ENCODE peak calls at places on chromosomes 7 and 10, in six cellular contexts. H is lower lobe of right lung, I is MM.1S, T is SJSA1, F is BE2C, G is H9. A is an unnamed sample. For H3K4me1, the result is how much of the 10 kb centered on the place peaks cover.

GRCh38 chr10:111801841-111802240 is 381.7 kb downstream of the GPAM start:
- DNase-seq in T (no peak), G (no peak), F (no peak), H (no peak), I (no peak), A (no peak)

GRCh38 chr10:59666310-59666709 is 43.3 kb downstream of the SLC16A9 start:
- DNase-seq in T (no peak), I (no peak), H (no peak), F (no peak), G (no peak), A (no peak)

GRCh38 chr10:2772135-2772534 is 295.2 kb upstream of the PFKP start:
- DNase-seq in F (no peak), I (no peak), H (no peak), G (no peak), T (no peak), A (no peak)

GRCh38 chr7:94298943-94299342 is 95.8 kb upstream of the COL1A2 start:
- DNase-seq in F (no peak), G (no peak), H (no peak), I (no peak), T (peak), A (no peak)

GRCh38 chr7:51314726-51315125 is 1.9 kb downstream of the COBL start:
- DNase-seq in F (no peak), T (no peak), G (no peak), H (no peak), I (no peak), A (no peak)

GRCh38 chr7:50330701-50331100 is 26.2 kb downstream of the IKZF1 start:
- DNase-seq in I (no peak), F (no peak), G (no peak), H (no peak), T (no peak), A (no peak)

GRCh38 chr7:3027005-3027404 is 16.7 kb downstream of the CARD11 start:
- DNase-seq in I (no peak), F (peak), H (no peak), T (no peak), G (no peak), A (no peak)

GRCh38 chr7:50591480-50592438 is 26.6 kb upstream of the DDC start:
- DNase-seq in T (no peak), H (no peak), I (no peak), F (no peak), G (no peak), A (no peak)

GRCh38 chr10:60903096-60903495 is 40.9 kb downstream of the RHOBTB1 start:
- DNase-seq in I (no peak), T (no peak), G (no peak), F (no peak), H (no peak), A (no peak)

GRCh38 chr10:1044146-1044545 is 4.8 kb downstream of the IDI1 start:
- DNase-seq in G (no peak), H (no peak), T (no peak), F (no peak), I (peak), A (no peak)

GRCh38 chr10:111830360-111830759 is 353.2 kb downstream of the GPAM start:
- DNase-seq in G (no peak), F (no peak), T (no peak), H (no peak), I (no peak), A (no peak)

GRCh38 chr7:136064098-136064497 is 86.9 kb upstream of the MTPN start:
- DNase-seq in F (no peak), I (no peak), H (no peak), T (no peak), G (no peak), A (no peak)

GRCh38 chr10:84563868-84564267 is 235.5 kb downstream of the CCSER2 start:
- DNase-seq in G (no peak), F (no peak), T (no peak), I (no peak), H (no peak), A (no peak)

GRCh38 chr10:43134126-43134905 is 3.9 kb upstream of the CSGALNACT2 start:
- DNase-seq in T (no peak), G (no peak), F (no peak), H (no peak), I (no peak), A (no peak)

GRCh38 chr10:75189266-75190096 is 21.1 kb upstream of the VDAC2 start:
- DNase-seq in F (no peak), I (no peak), H (no peak), G (no peak), T (no peak), A (no peak)

GRCh38 chr10:75233444-75234016 is 2.2 kb downstream of the COMTD1 start:
- DNase-seq in H (no peak), I (no peak), T (peak), G (no peak), F (peak), A (no peak)

GRCh38 chr10:75922435-75922834 is 491.0 kb downstream of the LRMDA start:
- DNase-seq in T (no peak), I (no peak), F (no peak), G (no peak), H (no peak), A (no peak)

GRCh38 chr7:151745090-151745638 is 131.8 kb downstream of the PRKAG2 start:
- DNase-seq in G (no peak), F (no peak), T (peak), I (no peak), H (peak), A (peak)

GRCh38 chr7:116150588-116150987 is 59.8 kb upstream of the TES start:
- DNase-seq in F (no peak), G (no peak), T (no peak), I (peak), H (no peak), A (no peak)

GRCh38 chr10:101011517-101012423 is 12.2 kb downstream of the LZTS2 start:
- DNase-seq in F (no peak), I (no peak), H (no peak), T (no peak), G (peak), A (no peak)

GRCh38 chr7:71883415-71883814 is 528.7 kb downstream of the CALN1 start:
- DNase-seq in I (no peak), G (no peak), F (no peak), H (no peak), T (no peak), A (no peak)

GRCh38 chr10:49182776-49183175 is 5.4 kb downstream of the TMEM273 start:
- DNase-seq in G (no peak), F (no peak), T (no peak), H (no peak), I (no peak), A (no peak)

GRCh38 chr7:154794147-154794780 is 208.7 kb downstream of the PAXIP1 start:
- DNase-seq in I (no peak), F (no peak), T (no peak), G (peak), H (no peak), A (peak)

GRCh38 chr10:72740526-72740925 is 48.6 kb downstream of the MCU start:
- DNase-seq in I (no peak), F (peak), H (no peak), G (no peak), T (no peak), A (peak)

GRCh38 chr10:112752268-112752667 is 197.8 kb upstream of the TCF7L2 start:
- DNase-seq in H (no peak), F (no peak), T (no peak), G (no peak), I (no peak), A (no peak)

GRCh38 chr7:128954830-128955797 is 17.4 kb downstream of the IRF5 start:
- DNase-seq in G (no peak), T (no peak), F (peak), H (no peak), I (peak), A (no peak)

GRCh38 chr7:155694846-155695245 is 50.4 kb downstream of the RBM33 start:
- DNase-seq in G (no peak), I (no peak), F (no peak), H (no peak), T (no peak), A (no peak)

GRCh38 chr7:82050134-82050533 is 280.3 kb upstream of the HGF start:
- DNase-seq in F (no peak), H (no peak), I (no peak), T (peak), G (no peak), A (no peak)

GRCh38 chr10:128631801-128632241 is 505.6 kb upstream of the MKI67 start:
- DNase-seq in F (peak), I (peak), G (no peak), T (no peak), H (no peak), A (no peak)

GRCh38 chr7:83861-84632 is 108.3 kb upstream of the FAM20C start:
- DNase-seq in G (peak), F (no peak), I (no peak), T (no peak), H (no peak), A (no peak)

GRCh38 chr10:77159538-77160110 is 478.0 kb downstream of the KCNMA1 start:
- DNase-seq in H (no peak), I (no peak), G (no peak), T (no peak), F (no peak), A (no peak)

GRCh38 chr10:60466267-60467201 is 76.9 kb upstream of the ANK3 start:
- DNase-seq in H (no peak), F (no peak), I (no peak), G (no peak), T (peak), A (no peak)

GRCh38 chr7:106243893-106244292 is 40.9 kb downstream of the NAMPT start:
- DNase-seq in H (no peak), T (no peak), F (no peak), I (no peak), G (no peak), A (no peak)

GRCh38 chr7:37694208-37695080 is 10.9 kb downstream of the GPR141 start:
- DNase-seq in H (peak), G (no peak), T (no peak), I (no peak), F (no peak), A (peak)

GRCh38 chr10:90999512-91000172 is 78.8 kb upstream of the ANKRD1 start:
- DNase-seq in G (no peak), F (no peak), H (no peak), I (no peak), T (no peak), A (no peak)

GRCh38 chr10:60979667-60980104 is 35.7 kb upstream of the RHOBTB1 start:
- DNase-seq in F (no peak), T (no peak), H (no peak), I (no peak), G (no peak), A (no peak)

GRCh38 chr7:90194911-90195809 is 16.4 kb upstream of the STEAP2 start:
- DNase-seq in F (no peak), H (no peak), G (no peak), I (no peak), T (no peak), A (no peak)

GRCh38 chr10:79475119-79475653 is 29.8 kb upstream of the ZCCHC24 start:
- DNase-seq in I (no peak), H (no peak), F (no peak), T (no peak), G (peak), A (no peak)
- H3K4me1 ChIP-seq in I (under half), H (under half), F (under half), T (under half), G (under half), A (under half)

DNA sequence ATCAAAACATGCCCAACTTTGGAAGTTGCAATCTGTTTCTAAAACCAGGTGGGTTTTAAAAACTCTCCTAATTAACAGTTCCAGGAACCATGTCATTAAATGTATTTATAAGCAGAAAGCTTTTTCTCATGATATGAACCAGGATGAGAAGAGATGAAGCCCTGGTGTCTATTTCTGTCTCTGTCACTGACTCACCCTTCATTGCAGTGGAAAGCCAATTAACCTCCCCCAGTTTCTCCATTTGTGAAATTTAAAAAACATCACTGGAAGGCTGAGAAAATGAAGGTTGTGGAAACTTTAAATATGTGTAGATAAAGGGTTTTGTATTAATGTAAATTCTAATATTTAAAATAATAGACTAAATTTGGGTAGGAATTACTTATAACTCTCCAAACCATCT is 1088.0 kb downstream of the SORCS1 start:
- DNase-seq in T (no peak), I (no peak), F (no peak), H (no peak), G (no peak), A (no peak)
- H3K4me1 ChIP-seq in T (under half), I (under half), F (under half), H (under half), G (under half), A (under half)

GRCh38 chr10:125054216-125054615 is 106.1 kb downstream of the CTBP2 start:
- DNase-seq in H (no peak), T (no peak), F (no peak), G (no peak), I (no peak), A (no peak)
- H3K4me1 ChIP-seq in H (half or more), T (under half), F (under half), G (under half), I (under half), A (under half)

GRCh38 chr7:97016392-97017196 is 8.0 kb downstream of the DLX5 start:
- DNase-seq in I (no peak), F (peak), T (peak), G (peak), H (no peak), A (no peak)

GRCh38 chr7:97017197-97018125 is 7.2 kb downstream of the DLX5 start:
- DNase-seq in F (no peak), H (no peak), T (no peak), I (no peak), G (no peak), A (no peak)

GRCh38 chr7:97014145-97014544 is 8.8 kb downstream of the DLX6 start:
- DNase-seq in G (no peak), I (no peak), T (no peak), F (no peak), H (no peak), A (no peak)

GRCh38 chr7:97015279-97015678 is 9.4 kb downstream of the DLX5 start:
- DNase-seq in H (no peak), I (no peak), F (no peak), G (no peak), T (no peak), A (no peak)

DNA sequence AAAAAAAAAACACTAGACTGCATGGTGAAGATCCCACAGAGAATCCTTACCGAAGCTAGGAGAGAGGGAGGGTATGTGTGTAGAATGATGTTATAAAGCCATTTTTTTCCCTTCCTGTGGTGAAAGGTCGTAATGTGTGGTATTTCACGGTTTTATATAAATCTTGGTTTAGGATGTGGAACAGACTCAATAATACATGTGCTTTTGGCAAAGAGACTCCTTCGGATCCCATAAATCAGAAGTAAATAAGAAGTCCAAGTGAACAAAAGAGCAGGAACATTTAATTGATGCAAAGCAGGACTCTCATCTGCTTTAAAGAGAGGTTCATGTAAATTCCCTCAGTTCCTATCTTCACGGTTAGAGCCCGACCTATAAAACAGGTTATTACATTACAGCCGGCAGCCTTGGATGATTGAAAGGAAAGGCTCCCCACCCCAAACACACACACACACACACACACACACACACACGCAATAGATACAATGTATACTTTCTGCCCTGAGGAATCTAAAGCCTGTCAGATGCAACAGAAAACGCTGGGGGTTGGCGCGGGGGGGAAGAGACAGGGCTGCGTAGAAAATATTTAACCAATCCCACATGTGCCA is 8.7 kb downstream of the DLX5 start:
- DNase-seq in H (no peak), T (no peak), G (no peak), F (no peak), I (no peak), A (no peak)
- H3K4me1 ChIP-seq in H (under half), T (half or more), G (under half), F (under half), I (under half), A (under half)

DNA sequence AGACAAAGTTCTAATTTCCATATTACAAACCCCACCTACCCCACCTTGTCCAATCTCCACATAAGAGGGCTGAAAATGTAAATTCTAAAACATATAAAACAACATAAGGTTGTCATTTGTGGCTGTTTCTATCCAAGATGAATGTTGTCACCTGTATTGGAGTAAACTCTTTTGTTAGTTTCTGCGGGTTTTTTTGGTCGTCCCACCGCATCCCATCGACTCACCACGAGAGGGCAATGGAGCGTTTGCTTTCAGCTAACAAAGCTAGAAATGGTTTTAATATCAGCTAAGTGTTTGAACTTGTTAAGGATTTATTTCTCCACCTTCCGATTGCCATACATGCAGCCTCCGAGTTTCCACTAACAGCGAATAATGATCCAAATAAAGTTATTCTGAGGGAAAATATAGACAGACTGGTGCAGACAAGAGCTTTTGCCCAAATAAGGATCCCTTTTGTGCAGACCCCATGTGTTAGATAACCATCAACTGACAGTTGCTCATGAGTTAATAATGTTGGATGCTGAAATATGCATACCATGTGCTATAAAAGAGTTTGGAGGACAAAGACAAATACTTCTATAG is 137.2 kb downstream of the ARID5B start:
- DNase-seq in G (peak), I (peak), H (peak), T (peak), F (peak), A (peak)
- H3K4me1 ChIP-seq in G (under half), I (half or more), H (under half), T (half or more), F (under half), A (under half)

GRCh38 chr7:69617364-69617763 is 19.1 kb downstream of the AUTS2 start:
- DNase-seq in T (no peak), I (no peak), G (no peak), H (no peak), F (no peak), A (no peak)

GRCh38 chr7:69619619-69620018 is 21.3 kb downstream of the AUTS2 start:
- DNase-seq in G (no peak), I (no peak), H (no peak), F (no peak), T (no peak), A (no peak)

GRCh38 chr7:69620650-69621049 is 22.4 kb downstream of the AUTS2 start:
- DNase-seq in F (no peak), I (no peak), T (no peak), H (no peak), G (no peak), A (no peak)

GRCh38 chr7:69622014-69622818 is 23.9 kb downstream of the AUTS2 start:
- DNase-seq in F (no peak), I (no peak), T (no peak), G (no peak), H (no peak), A (no peak)

GRCh38 chr7:69620063-69620462 is 21.8 kb downstream of the AUTS2 start:
- DNase-seq in H (no peak), G (no peak), T (no peak), I (peak), F (no peak), A (no peak)
- H3K4me1 ChIP-seq in H (under half), G (under half), T (under half), I (under half), F (under half), A (under half)

A was measured in right lobe of liver.